ENCODE peak calls at places on chromosomes 13 and 19, in nine cellular contexts. One of them, this sample, is unnamed.
A peak's percentile ranks its signal among the peaks of the same experiment; 100 is the strongest.

GRCh38 chr13:110138009-110138699 is 168.8 kb downstream of the COL4A1 start:
- DNase-seq in body of pancreas: peak; percentile 78
- DNase-seq in ovary: peak; percentile 59
- DNase-seq in IMR-90: peak; percentile 79
- DNase-seq in heart left ventricle: peak; percentile 82
- DNase-seq in GM12878: peak; percentile 36
- DNase-seq in breast epithelium: no peak
- DNase-seq in tibial nerve: no peak
- DNase-seq in NB4: peak; percentile 96
- DNase-seq in this sample: peak; percentile 79

GRCh38 chr19:15265849-15266248 is 33.6 kb upstream of the EPHX3 start:
- DNase-seq in tibial nerve: peak; percentile 84
- DNase-seq in heart left ventricle: peak; percentile 91
- DNase-seq in ovary: peak; percentile 98
- DNase-seq in breast epithelium: peak; percentile 81
- DNase-seq in NB4: no peak
- DNase-seq in body of pancreas: peak; percentile 98
- DNase-seq in GM12878: no peak
- DNase-seq in IMR-90: peak; percentile 98
- DNase-seq in this sample: peak; percentile 83

GRCh38 chr13:112053167-112053743 is 13.7 kb upstream of the SOX1 start:
- DNase-seq in ovary: no peak
- DNase-seq in tibial nerve: no peak
- DNase-seq in IMR-90: no peak
- DNase-seq in heart left ventricle: no peak
- DNase-seq in GM12878: no peak
- DNase-seq in breast epithelium: no peak
- DNase-seq in NB4: no peak
- DNase-seq in body of pancreas: no peak
- DNase-seq in this sample: no peak

GRCh38 chr19:30718014-30718413 is 345.8 kb downstream of the ZNF536 start:
- DNase-seq in NB4: no peak
- DNase-seq in GM12878: no peak
- DNase-seq in breast epithelium: no peak
- DNase-seq in ovary: no peak
- DNase-seq in tibial nerve: no peak
- DNase-seq in body of pancreas: no peak
- DNase-seq in IMR-90: no peak
- DNase-seq in heart left ventricle: no peak
- DNase-seq in this sample: no peak

GRCh38 chr19:5913739-5914357 is at the start of gene CAPS:
- DNase-seq in IMR-90: peak; percentile 23
- DNase-seq in heart left ventricle: no peak
- DNase-seq in ovary: no peak
- DNase-seq in GM12878: no peak
- DNase-seq in body of pancreas: peak; percentile 85
- DNase-seq in breast epithelium: peak; percentile 63
- DNase-seq in tibial nerve: peak; percentile 44
- DNase-seq in NB4: no peak
- DNase-seq in this sample: no peak

GRCh38 chr19:925087-925911 is 536 bp upstream of the ARID3A start:
- DNase-seq in GM12878: no peak
- DNase-seq in NB4: peak; percentile 92
- DNase-seq in body of pancreas: peak; percentile 83
- DNase-seq in IMR-90: peak; percentile 82
- DNase-seq in ovary: peak; percentile 84
- DNase-seq in tibial nerve: peak; percentile 70
- DNase-seq in breast epithelium: peak; percentile 70
- DNase-seq in heart left ventricle: peak; percentile 91
- DNase-seq in this sample: peak; percentile 77

GRCh38 chr19:22532388-22533310 is 101.5 kb upstream of the ZNF492 start:
- DNase-seq in breast epithelium: peak; percentile 95
- DNase-seq in IMR-90: no peak
- DNase-seq in tibial nerve: peak; percentile 30
- DNase-seq in body of pancreas: peak; percentile 99
- DNase-seq in ovary: peak; percentile 98
- DNase-seq in NB4: peak; percentile 91
- DNase-seq in heart left ventricle: peak; percentile 78
- DNase-seq in GM12878: no peak
- DNase-seq in this sample: peak; percentile 69

GRCh38 chr13:35621989-35622388 is 145.5 kb upstream of the MAB21L1 start:
- DNase-seq in tibial nerve: no peak
- DNase-seq in breast epithelium: no peak
- DNase-seq in NB4: no peak
- DNase-seq in body of pancreas: no peak
- DNase-seq in IMR-90: peak; percentile 2
- DNase-seq in ovary: no peak
- DNase-seq in heart left ventricle: no peak
- DNase-seq in GM12878: no peak
- DNase-seq in this sample: no peak

GRCh38 chr13:23825179-23825578 is 64.0 kb downstream of the MIPEP start:
- DNase-seq in body of pancreas: no peak
- DNase-seq in GM12878: no peak
- DNase-seq in tibial nerve: no peak
- DNase-seq in heart left ventricle: no peak
- DNase-seq in ovary: no peak
- DNase-seq in IMR-90: no peak
- DNase-seq in breast epithelium: no peak
- DNase-seq in NB4: no peak
- DNase-seq in this sample: no peak

GRCh38 chr19:58395220-58395978 is at the start of gene RNF225:
- DNase-seq in heart left ventricle: no peak
- DNase-seq in breast epithelium: peak; percentile 73
- DNase-seq in ovary: peak; percentile 18
- DNase-seq in NB4: peak; percentile 47
- DNase-seq in GM12878: no peak
- DNase-seq in tibial nerve: no peak
- DNase-seq in IMR-90: no peak
- DNase-seq in body of pancreas: peak; percentile 43
- DNase-seq in this sample: no peak

GRCh38 chr13:67410645-67411044 is 180.5 kb upstream of the PCDH9 start:
- DNase-seq in breast epithelium: no peak
- DNase-seq in heart left ventricle: no peak
- DNase-seq in ovary: no peak
- DNase-seq in tibial nerve: no peak
- DNase-seq in GM12878: no peak
- DNase-seq in NB4: no peak
- DNase-seq in body of pancreas: no peak
- DNase-seq in IMR-90: no peak
- DNase-seq in this sample: no peak

GRCh38 chr19:50639121-50640112 is at the start of gene SYT3:
- DNase-seq in IMR-90: peak; percentile 27
- DNase-seq in body of pancreas: peak; percentile 52
- DNase-seq in breast epithelium: no peak
- DNase-seq in NB4: peak; percentile 53
- DNase-seq in tibial nerve: no peak
- DNase-seq in heart left ventricle: no peak
- DNase-seq in GM12878: no peak
- DNase-seq in ovary: peak; percentile 28
- DNase-seq in this sample: no peak

GRCh38 chr13:73718248-73718647 is 416.0 kb downstream of the KLF12 start:
- DNase-seq in ovary: no peak
- DNase-seq in heart left ventricle: no peak
- DNase-seq in tibial nerve: no peak
- DNase-seq in IMR-90: no peak
- DNase-seq in body of pancreas: no peak
- DNase-seq in GM12878: no peak
- DNase-seq in NB4: no peak
- DNase-seq in breast epithelium: no peak
- DNase-seq in this sample: no peak

GRCh38 chr19:46350758-46351159 is 3.9 kb downstream of the PPP5C start:
- DNase-seq in IMR-90: no peak
- DNase-seq in ovary: no peak
- DNase-seq in GM12878: peak; percentile 51
- DNase-seq in heart left ventricle: no peak
- DNase-seq in breast epithelium: no peak
- DNase-seq in body of pancreas: peak; percentile 59
- DNase-seq in NB4: peak; percentile 80
- DNase-seq in tibial nerve: no peak
- DNase-seq in this sample: no peak

GRCh38 chr13:97945792-97946419 is 7.6 kb upstream of the IPO5 start:
- DNase-seq in GM12878: no peak
- DNase-seq in heart left ventricle: no peak
- DNase-seq in body of pancreas: no peak
- DNase-seq in ovary: no peak
- DNase-seq in IMR-90: peak; percentile 20
- DNase-seq in NB4: peak; percentile 2
- DNase-seq in tibial nerve: no peak
- DNase-seq in breast epithelium: no peak
- DNase-seq in this sample: no peak

GRCh38 chr19:16326401-16327130 is 1.9 kb downstream of the KLF2 start:
- DNase-seq in body of pancreas: no peak
- DNase-seq in IMR-90: no peak
- DNase-seq in ovary: peak; percentile 62
- DNase-seq in heart left ventricle: peak; percentile 73
- DNase-seq in tibial nerve: no peak
- DNase-seq in NB4: no peak
- DNase-seq in breast epithelium: no peak
- DNase-seq in GM12878: no peak
- DNase-seq in this sample: peak; percentile 54
- TF ChIP-seq POLR2A in body of pancreas: no peak
- TF ChIP-seq POLR2A in IMR-90: peak; percentile 19
- TF ChIP-seq POLR2A in ovary: no peak
- TF ChIP-seq POLR2A in heart left ventricle: no peak
- TF ChIP-seq POLR2A in tibial nerve: no peak
- TF ChIP-seq POLR2A in NB4: no peak
- TF ChIP-seq POLR2A in breast epithelium: no peak
- TF ChIP-seq POLR2A in GM12878: peak; percentile 49
- TF ChIP-seq POLR2A in this sample: no peak

DNA sequence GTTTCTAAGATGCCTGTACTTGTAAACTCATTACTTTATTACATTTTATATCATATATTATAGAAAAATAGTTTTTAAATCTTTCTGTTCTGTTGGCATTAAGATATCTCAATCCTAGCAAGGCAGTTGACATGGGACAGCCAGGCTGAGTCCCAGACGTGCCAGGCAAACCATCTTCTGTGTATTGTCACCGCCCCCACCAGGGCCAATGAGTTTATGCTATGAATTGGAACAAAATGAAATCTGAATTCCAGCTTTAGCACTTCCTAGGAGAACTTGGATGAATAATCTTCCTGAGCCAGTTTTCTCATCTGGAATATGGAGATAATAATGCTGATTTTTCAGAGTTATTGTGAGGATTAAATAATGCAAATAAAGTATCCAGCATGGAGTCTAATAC is 79.9 kb upstream of the GSX1 start:
- DNase-seq in ovary: no peak
- DNase-seq in NB4: peak; percentile 15
- DNase-seq in IMR-90: no peak
- DNase-seq in breast epithelium: no peak
- DNase-seq in GM12878: no peak
- DNase-seq in heart left ventricle: no peak
- DNase-seq in body of pancreas: peak; percentile 64
- DNase-seq in tibial nerve: no peak
- DNase-seq in this sample: peak; percentile 47
- TF ChIP-seq CTCF in ovary: no peak
- TF ChIP-seq CTCF in NB4: no peak
- TF ChIP-seq CTCF in IMR-90: peak; percentile 2
- TF ChIP-seq CTCF in breast epithelium: no peak
- TF ChIP-seq CTCF in GM12878: no peak
- TF ChIP-seq CTCF in heart left ventricle: peak; percentile 25
- TF ChIP-seq CTCF in body of pancreas: peak; percentile 32
- TF ChIP-seq CTCF in tibial nerve: no peak
- TF ChIP-seq CTCF in this sample: peak; percentile 41

GRCh38 chr19:17235618-17236413 is 9.8 kb downstream of the OCEL1 start:
- DNase-seq in IMR-90: peak; percentile 76
- DNase-seq in ovary: peak; percentile 79
- DNase-seq in breast epithelium: peak; percentile 73
- DNase-seq in NB4: peak; percentile 84
- DNase-seq in GM12878: no peak
- DNase-seq in tibial nerve: peak; percentile 54
- DNase-seq in heart left ventricle: peak; percentile 91
- DNase-seq in body of pancreas: peak; percentile 72
- DNase-seq in this sample: no peak

GRCh38 chr19:17236831-17237543 is 8.7 kb downstream of the NR2F6 start:
- DNase-seq in breast epithelium: no peak
- DNase-seq in heart left ventricle: no peak
- DNase-seq in ovary: peak; percentile 53
- DNase-seq in GM12878: no peak
- DNase-seq in body of pancreas: no peak
- DNase-seq in tibial nerve: no peak
- DNase-seq in NB4: no peak
- DNase-seq in IMR-90: no peak
- DNase-seq in this sample: no peak

GRCh38 chr19:17232258-17232657 is 6.2 kb downstream of the OCEL1 start:
- DNase-seq in breast epithelium: no peak
- DNase-seq in ovary: no peak
- DNase-seq in NB4: no peak
- DNase-seq in heart left ventricle: peak; percentile 23
- DNase-seq in IMR-90: no peak
- DNase-seq in GM12878: no peak
- DNase-seq in tibial nerve: no peak
- DNase-seq in body of pancreas: no peak
- DNase-seq in this sample: no peak

GRCh38 chr19:17236414-17236716 is 9.4 kb downstream of the NR2F6 start:
- DNase-seq in tibial nerve: no peak
- DNase-seq in ovary: peak; percentile 46
- DNase-seq in NB4: no peak
- DNase-seq in body of pancreas: no peak
- DNase-seq in breast epithelium: no peak
- DNase-seq in heart left ventricle: no peak
- DNase-seq in GM12878: no peak
- DNase-seq in IMR-90: no peak
- DNase-seq in this sample: no peak

GRCh38 chr19:17234911-17235617 is 9.0 kb downstream of the OCEL1 start:
- DNase-seq in GM12878: no peak
- DNase-seq in breast epithelium: no peak
- DNase-seq in heart left ventricle: no peak
- DNase-seq in ovary: peak; percentile 74
- DNase-seq in NB4: peak; percentile 74
- DNase-seq in body of pancreas: peak; percentile 51
- DNase-seq in IMR-90: peak; percentile 38
- DNase-seq in tibial nerve: no peak
- DNase-seq in this sample: peak; percentile 57
- TF ChIP-seq POLR2A in GM12878: no peak
- TF ChIP-seq POLR2A in breast epithelium: no peak
- TF ChIP-seq POLR2A in heart left ventricle: no peak
- TF ChIP-seq POLR2A in ovary: no peak
- TF ChIP-seq POLR2A in NB4: peak; percentile 29
- TF ChIP-seq POLR2A in body of pancreas: no peak
- TF ChIP-seq POLR2A in IMR-90: no peak
- TF ChIP-seq POLR2A in tibial nerve: no peak
- TF ChIP-seq POLR2A in this sample: no peak

DNA sequence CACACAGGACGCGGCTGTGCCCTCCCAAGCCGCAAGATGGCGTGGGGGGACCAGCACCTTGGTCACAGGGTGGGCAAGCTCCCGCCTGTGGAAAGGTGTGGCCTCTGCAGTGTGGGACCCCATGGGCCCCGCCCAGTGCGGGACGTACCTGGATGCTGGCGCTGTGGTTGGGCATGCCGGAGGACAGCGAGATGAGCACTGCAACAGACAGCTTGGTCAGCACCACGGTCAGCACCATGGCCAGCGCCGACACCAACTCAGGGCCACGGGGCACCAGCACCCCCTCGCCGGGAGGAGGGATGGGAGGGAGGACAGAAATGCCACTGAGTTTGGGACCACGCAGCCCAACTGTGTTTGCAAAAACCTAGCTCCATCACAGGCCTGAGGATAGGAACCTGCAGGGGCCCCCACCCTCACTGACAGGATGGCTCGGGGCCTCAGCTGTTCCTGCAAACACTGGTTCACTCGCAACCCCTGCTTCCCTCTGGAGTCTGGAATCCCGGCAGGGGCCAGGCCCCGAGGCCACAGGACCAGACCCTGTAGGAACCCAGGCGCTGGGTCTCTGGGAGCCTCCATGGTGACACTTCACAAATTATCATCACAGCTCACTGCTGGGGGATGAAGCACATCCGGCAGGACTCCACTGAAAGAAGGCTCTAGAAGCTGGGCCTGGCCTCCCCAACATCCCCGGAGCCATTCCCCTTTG is 27.1 kb downstream of the IZUMO4 start:
- DNase-seq in IMR-90: no peak
- DNase-seq in GM12878: no peak
- DNase-seq in breast epithelium: no peak
- DNase-seq in heart left ventricle: no peak
- DNase-seq in ovary: no peak
- DNase-seq in tibial nerve: no peak
- DNase-seq in body of pancreas: no peak
- DNase-seq in NB4: peak; percentile 27
- DNase-seq in this sample: no peak
- TF ChIP-seq CTCF in IMR-90: no peak
- TF ChIP-seq CTCF in GM12878: no peak
- TF ChIP-seq CTCF in breast epithelium: no peak
- TF ChIP-seq CTCF in heart left ventricle: no peak
- TF ChIP-seq CTCF in ovary: no peak
- TF ChIP-seq CTCF in tibial nerve: no peak
- TF ChIP-seq CTCF in body of pancreas: no peak
- TF ChIP-seq CTCF in NB4: no peak
- TF ChIP-seq CTCF in this sample: no peak

This sample was measured in right lobe of liver.